ENCODE peak calls at places on chromosomes 13 and 19, in ten cellular contexts. E, T, N, Z, D, Q, I, U, M and F are unnamed samples.

GRCh38 chr19:1663854-1664253 is 11.4 kb upstream of the TCF3 start:
- DNase-seq in T (no peak), M (no peak), U (no peak), N (no peak), Q (no peak), I (no peak), D (no peak), Z (no peak), E (no peak), F (no peak)

GRCh38 chr19:33376423-33376822 is 2.9 kb downstream of the CEBPG start:
- DNase-seq in M (no peak), E (no peak), D (peak), Q (no peak), T (peak), U (peak), N (peak), I (peak), Z (no peak), F (no peak)

GRCh38 chr13:78241278-78241919 is 322.8 kb upstream of the EDNRB start:
- DNase-seq in T (no peak), I (no peak), Q (peak), N (peak), D (peak), E (no peak), Z (no peak), U (no peak), M (peak), F (peak)

GRCh38 chr19:38949580-38950367 is 19.0 kb downstream of the MRPS12 start:
- DNase-seq in N (peak), M (peak), Z (no peak), Q (peak), T (peak), E (peak), U (peak), I (peak), D (peak), F (peak)

GRCh38 chr19:1950640-1951039 is 9.7 kb downstream of the CSNK1G2 start:
- DNase-seq in N (no peak), I (no peak), E (no peak), D (no peak), M (no peak), T (no peak), Q (no peak), U (no peak), Z (no peak), F (no peak)

GRCh38 chr13:93169980-93170379 is 56.6 kb upstream of the GPC6 start:
- DNase-seq in N (no peak), D (no peak), Q (no peak), U (no peak), T (no peak), I (no peak), Z (no peak), M (no peak), E (no peak), F (no peak)

GRCh38 chr19:46388311-46389095 is 24.9 kb downstream of the CCDC8 start:
- DNase-seq in I (no peak), T (no peak), E (no peak), U (no peak), Z (no peak), M (no peak), Q (no peak), D (no peak), N (peak), F (no peak)

GRCh38 chr19:44648536-44649370 is 5.0 kb downstream of the PVR start:
- DNase-seq in N (peak), T (no peak), Q (no peak), D (peak), Z (no peak), E (no peak), M (no peak), I (no peak), U (no peak), F (no peak)

GRCh38 chr13:37505531-37505930 is 93.0 kb downstream of the POSTN start:
- DNase-seq in E (no peak), D (no peak), M (no peak), U (no peak), I (no peak), N (no peak), T (no peak), Q (no peak), Z (no peak), F (no peak)

GRCh38 chr19:46860125-46860845 is 512 bp upstream of the ARHGAP35 start:
- DNase-seq in D (peak), T (peak), Z (peak), Q (peak), U (peak), N (peak), M (peak), I (peak), E (peak), F (peak)

GRCh38 chr19:30128211-30128610 is 186.2 kb downstream of the URI1 start:
- DNase-seq in I (no peak), E (no peak), T (no peak), Z (no peak), D (no peak), M (no peak), N (no peak), U (no peak), Q (no peak), F (no peak)

GRCh38 chr19:3375221-3376088 is 9.1 kb downstream of the NFIC start:
- DNase-seq in Q (no peak), T (peak), D (no peak), I (peak), U (peak), M (no peak), Z (no peak), N (peak), E (peak), F (no peak)

GRCh38 chr19:2309734-2310362 is 1.9 kb upstream of the LINGO3 start:
- DNase-seq in Z (no peak), I (no peak), E (no peak), D (no peak), N (no peak), U (no peak), Q (no peak), M (no peak), T (no peak), F (no peak)

GRCh38 chr13:79662882-79663281 is 181.9 kb downstream of the NDFIP2 start:
- DNase-seq in M (peak), T (no peak), D (peak), E (no peak), Q (no peak), N (no peak), U (no peak), I (no peak), Z (no peak), F (no peak)

GRCh38 chr13:95880346-95880745 is 172.9 kb downstream of the UGGT2 start:
- DNase-seq in E (no peak), Z (no peak), U (no peak), M (no peak), D (no peak), N (no peak), Q (no peak), I (no peak), T (no peak), F (no peak)

GRCh38 chr19:3001235-3001800 is 24.0 kb downstream of the TLE6 start:
- DNase-seq in I (no peak), N (no peak), E (no peak), Q (no peak), T (no peak), U (no peak), M (no peak), Z (no peak), D (no peak), F (no peak)

GRCh38 chr19:58117841-58118575 is 20.0 kb upstream of the ZSCAN18 start:
- DNase-seq in Q (no peak), N (peak), E (no peak), M (no peak), I (no peak), T (no peak), Z (no peak), D (no peak), U (no peak), F (no peak)

GRCh38 chr19:28118235-28118634 is 1094.7 kb downstream of the UQCRFS1 start:
- DNase-seq in M (no peak), D (no peak), Q (no peak), I (no peak), U (no peak), N (no peak), E (no peak), T (no peak), Z (no peak), F (no peak)

GRCh38 chr19:6588508-6589345 is 2.2 kb downstream of the CD70 start:
- DNase-seq in Z (no peak), U (no peak), M (no peak), E (no peak), N (no peak), T (no peak), I (no peak), Q (no peak), D (no peak), F (no peak)

GRCh38 chr13:105847532-105848295 is 687.7 kb downstream of the EFNB2 start:
- DNase-seq in M (no peak), E (no peak), Z (no peak), N (no peak), D (no peak), Q (no peak), U (no peak), T (no peak), I (no peak), F (no peak)

GRCh38 chr19:44846455-44847143 is 502 bp downstream of the NECTIN2 start:
- DNase-seq in Z (no peak), M (peak), E (no peak), Q (peak), U (peak), D (peak), I (peak), N (no peak), T (no peak), F (peak)

GRCh38 chr19:51337861-51338562 is 3.9 kb downstream of the VSIG10L start:
- DNase-seq in D (no peak), E (no peak), I (no peak), T (no peak), Q (no peak), M (no peak), N (no peak), U (no peak), Z (no peak), F (no peak)

GRCh38 chr19:29309637-29310036 is 96.7 kb upstream of the UQCRFS1 start:
- DNase-seq in M (no peak), I (no peak), Q (no peak), D (no peak), U (no peak), T (no peak), N (no peak), E (no peak), Z (no peak), F (no peak)

GRCh38 chr19:45045671-45046353 is 7.0 kb downstream of the CLASRP start:
- DNase-seq in M (peak), T (no peak), Z (no peak), E (no peak), Q (no peak), D (no peak), U (no peak), N (peak), I (no peak), F (no peak)

GRCh38 chr13:75907044-75907443 is 270.9 kb downstream of the LMO7 start:
- DNase-seq in Z (no peak), N (no peak), M (no peak), E (no peak), I (no peak), D (no peak), Q (no peak), T (no peak), U (no peak), F (no peak)

GRCh38 chr19:38394488-38394887 is 6.0 kb downstream of the SPRED3 start:
- DNase-seq in T (no peak), I (no peak), Q (no peak), M (peak), D (no peak), Z (no peak), E (no peak), U (no peak), N (no peak), F (peak)

GRCh38 chr13:76798037-76798436 is 88.2 kb downstream of the KCTD12 start:
- DNase-seq in Z (no peak), I (no peak), E (no peak), U (no peak), M (no peak), N (no peak), Q (no peak), T (no peak), D (no peak), F (no peak)

GRCh38 chr13:67128148-67128547 is 102.0 kb downstream of the PCDH9 start:
- DNase-seq in D (no peak), T (no peak), E (no peak), Z (no peak), N (no peak), M (no peak), Q (no peak), I (no peak), U (no peak), F (no peak)

GRCh38 chr13:62512194-62513141 is 1096.8 kb upstream of the PCDH20 start:
- DNase-seq in M (peak), Z (peak), U (no peak), T (no peak), Q (no peak), D (peak), I (no peak), N (peak), E (no peak), F (peak)

GRCh38 chr19:14048439-14049153 is 13.3 kb downstream of the PALM3 start:
- DNase-seq in D (peak), U (peak), I (no peak), N (peak), M (peak), T (peak), Z (no peak), Q (no peak), E (no peak), F (peak)

GRCh38 chr13:85549819-85550218 is 249.4 kb downstream of the SLITRK6 start:
- DNase-seq in Z (no peak), D (no peak), U (no peak), I (no peak), M (no peak), N (no peak), E (no peak), T (no peak), Q (no peak), F (no peak)

GRCh38 chr13:113950451-113951245 is 23.2 kb downstream of the C13orf46 start:
- DNase-seq in Z (no peak), U (peak), Q (no peak), I (no peak), D (no peak), M (no peak), T (no peak), N (peak), E (no peak), F (no peak)

GRCh38 chr13:113119166-113119821 is 3.3 kb upstream of the F10 start:
- DNase-seq in M (no peak), U (no peak), Z (no peak), E (peak), Q (no peak), N (no peak), D (no peak), T (no peak), I (no peak), F (no peak)

GRCh38 chr13:20161275-20161950 is 561 bp upstream of the GJA3 start:
- DNase-seq in Q (no peak), I (no peak), Z (no peak), D (peak), U (no peak), T (no peak), E (no peak), N (no peak), M (peak), F (no peak)

GRCh38 chr19:49635530-49636229 is 4.3 kb downstream of the RRAS start:
- DNase-seq in D (no peak), T (no peak), U (no peak), I (no peak), E (no peak), Z (no peak), Q (no peak), N (peak), M (no peak), F (no peak)
- TF ChIP-seq CTCF in D (no peak), T (no peak), U (no peak), I (no peak), E (no peak), Z (no peak), Q (no peak), N (no peak), M (peak), F (no peak)

GRCh38 chr13:40792284-40793051 is 3.1 kb downstream of the SLC25A15 start:
- DNase-seq in M (no peak), E (peak), Q (no peak), T (no peak), U (no peak), D (no peak), I (no peak), Z (no peak), N (no peak), F (no peak)

GRCh38 chr13:40790232-40790631 is 821 bp downstream of the SLC25A15 start:
- DNase-seq in I (no peak), M (no peak), Z (no peak), D (no peak), T (no peak), Q (no peak), N (no peak), U (no peak), E (no peak), F (no peak)

GRCh38 chr13:40796649-40797048 is 7.2 kb downstream of the SLC25A15 start:
- DNase-seq in D (no peak), M (no peak), I (no peak), Z (no peak), E (no peak), N (no peak), U (no peak), Q (no peak), T (no peak), F (no peak)

GRCh38 chr13:40794414-40795368 is 5.3 kb downstream of the SLC25A15 start:
- DNase-seq in Q (no peak), D (no peak), U (no peak), I (no peak), M (no peak), E (peak), Z (no peak), N (peak), T (no peak), F (no peak)

GRCh38 chr13:40793339-40793738 is 3.9 kb downstream of the SLC25A15 start:
- DNase-seq in T (no peak), Z (no peak), U (no peak), Q (no peak), D (no peak), E (no peak), M (no peak), N (no peak), I (no peak), F (no peak)
- TF ChIP-seq CTCF in T (no peak), Z (no peak), U (no peak), Q (no peak), D (no peak), E (no peak), M (no peak), N (no peak), I (no peak), F (no peak)

GRCh38 chr13:111165611-111166010 is 50.5 kb downstream of the ARHGEF7 start:
- DNase-seq in D (no peak), N (no peak), M (no peak), E (no peak), I (no peak), Z (no peak), U (no peak), T (no peak), Q (no peak), F (no peak)
- TF ChIP-seq CTCF in D (no peak), N (no peak), M (no peak), E (no peak), I (no peak), Z (no peak), U (no peak), T (no peak), Q (no peak), F (no peak)

GRCh38 chr13:25948910-25949309 is 102.9 kb downstream of the SHISA2 start:
- DNase-seq in Z (no peak), U (no peak), D (no peak), N (no peak), T (no peak), Q (no peak), M (no peak), I (no peak), E (no peak), F (no peak)

GRCh38 chr13:25943081-25943480 is 108.7 kb downstream of the SHISA2 start:
- DNase-seq in E (no peak), D (no peak), Q (no peak), Z (no peak), I (no peak), N (no peak), U (no peak), T (no peak), M (no peak), F (no peak)

GRCh38 chr13:25943666-25944065 is 108.2 kb downstream of the SHISA2 start:
- DNase-seq in Q (no peak), Z (no peak), U (no peak), I (no peak), M (no peak), D (no peak), T (no peak), E (no peak), N (no peak), F (no peak)

GRCh38 chr13:25939961-25940687 is 111.7 kb downstream of the SHISA2 start:
- DNase-seq in Z (no peak), U (no peak), D (no peak), T (no peak), I (no peak), E (no peak), N (no peak), M (no peak), Q (no peak), F (no peak)

DNA sequence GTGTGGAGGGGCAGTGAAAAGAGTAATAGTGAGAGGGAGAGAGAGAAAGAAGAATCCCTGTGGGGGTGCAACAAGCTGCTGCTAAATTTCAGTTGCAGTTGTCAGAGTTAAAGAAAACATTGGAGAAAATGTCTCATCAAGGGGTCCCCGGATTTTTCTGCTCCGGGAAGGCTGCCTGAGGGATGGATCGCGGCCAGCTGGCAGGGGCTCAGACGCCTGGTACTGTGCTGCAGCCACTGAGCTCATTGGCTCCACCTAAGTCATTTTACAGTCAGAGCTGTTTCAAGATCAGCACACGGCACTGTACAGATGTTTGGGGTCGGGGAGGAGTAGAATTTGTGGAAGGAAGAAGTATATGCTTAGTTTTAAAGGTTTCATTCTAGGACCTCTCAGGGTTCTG is 106.2 kb downstream of the SHISA2 start:
- DNase-seq in D (no peak), N (no peak), M (no peak), Q (peak), Z (no peak), I (no peak), T (no peak), U (no peak), E (no peak), F (no peak)
- TF ChIP-seq CTCF in D (no peak), N (no peak), M (no peak), Q (no peak), Z (no peak), I (no peak), T (no peak), U (no peak), E (no peak), F (no peak)

GRCh38 chr19:13002389-13002898 is 7.2 kb downstream of the NFIX start:
- DNase-seq in U (peak), D (no peak), N (no peak), Z (no peak), E (no peak), Q (no peak), M (no peak), T (no peak), I (no peak), F (no peak)
- TF ChIP-seq CTCF in U (no peak), D (no peak), N (no peak), Z (no peak), E (no peak), Q (no peak), M (no peak), T (peak), I (no peak), F (no peak)

DNA sequence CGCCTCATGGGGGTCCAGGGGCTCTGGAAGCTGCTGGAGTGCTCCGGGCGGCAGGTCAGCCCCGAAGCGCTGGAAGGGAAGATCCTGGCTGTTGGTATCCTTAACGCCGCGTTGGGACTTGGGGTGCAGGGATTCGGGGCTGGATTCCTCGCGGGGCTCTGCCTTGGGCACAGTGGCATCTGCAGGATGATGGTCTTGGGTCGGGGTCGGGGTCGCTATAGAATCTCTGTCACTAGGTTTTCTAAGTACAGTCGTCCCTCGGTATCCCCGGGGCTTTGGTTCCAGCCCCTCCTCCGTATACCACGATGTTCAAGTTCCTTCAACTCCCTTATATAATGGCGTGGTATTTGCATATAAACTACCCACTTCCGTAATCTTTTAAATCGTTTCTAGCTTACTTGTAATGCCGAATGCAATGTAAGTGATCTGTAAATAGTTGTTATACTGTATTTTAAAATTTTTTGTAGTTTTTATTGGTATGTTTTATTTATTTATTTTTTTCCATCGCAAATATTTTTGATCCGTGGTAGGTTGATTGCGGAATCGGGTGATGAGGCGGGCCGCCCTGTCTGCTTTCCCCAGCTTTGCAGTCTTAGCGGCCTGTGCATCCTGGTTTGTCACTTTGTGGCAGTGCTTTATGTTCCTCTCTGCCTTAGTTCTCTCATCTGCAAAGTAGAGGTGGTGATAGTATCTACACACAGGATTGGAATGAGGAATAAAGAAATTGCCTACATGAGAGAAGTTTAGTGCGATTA is 606 bp downstream of the ERCC5 start:
- DNase-seq in U (peak), I (peak), N (peak), M (peak), D (peak), T (no peak), E (peak), Z (no peak), Q (no peak), F (no peak)
- TF ChIP-seq CTCF in U (no peak), I (no peak), N (no peak), M (no peak), D (no peak), T (no peak), E (no peak), Z (no peak), Q (no peak), F (no peak)